ENCODE peak calls at places on chromosomes 5 and 9, in ten cellular contexts. N is sigmoid colon; F is esophagus squamous epithelium; I is astrocyte; Q is pancreas; M is psoas muscle; R is CD8-positive, alpha-beta T cell; V is mucosa of descending colon; S is kidney epithelial cell; U is fibroblast of lung. E is an unnamed sample. For H3K36me3, the result is how much of the 10 kb centered on the place peaks cover.

GRCh38 chr9:95157491-95158151 is 159.9 kb downstream of the FANCC start:
- DNase-seq in V (peak), Q (no peak), U (peak), S (no peak), N (peak), F (no peak), M (no peak), I (peak), R (no peak), E (peak)

GRCh38 chr5:88474574-88474973 is 205.9 kb upstream of the TMEM161B start:
- DNase-seq in S (no peak), U (no peak), V (no peak), N (no peak), I (no peak), M (no peak), F (no peak), Q (no peak), R (no peak), E (no peak)

GRCh38 chr5:57186194-57186593 is 12.3 kb downstream of the GPBP1 start:
- DNase-seq in I (no peak), F (no peak), V (no peak), N (no peak), R (no peak), U (no peak), M (no peak), S (no peak), Q (no peak), E (no peak)

GRCh38 chr5:1761453-1761755 is 38.2 kb downstream of the MRPL36 start:
- DNase-seq in F (no peak), U (no peak), R (no peak), M (no peak), S (no peak), N (peak), I (no peak), V (no peak), Q (no peak), E (no peak)

GRCh38 chr9:77714077-77714549 is 66.0 kb upstream of the GNA14 start:
- DNase-seq in I (peak), U (peak), N (no peak), Q (no peak), V (no peak), F (no peak), R (no peak), S (no peak), M (no peak), E (no peak)

GRCh38 chr9:136773386-136774044 is 9.2 kb upstream of the LCN15 start:
- DNase-seq in N (no peak), M (no peak), I (no peak), R (no peak), F (no peak), Q (no peak), U (no peak), S (no peak), V (no peak), E (no peak)

GRCh38 chr5:158320178-158320674 is 461.3 kb upstream of the CLINT1 start:
- DNase-seq in I (no peak), F (no peak), S (no peak), M (no peak), U (no peak), V (no peak), Q (no peak), N (no peak), R (no peak), E (no peak)

GRCh38 chr5:53874409-53874808 is 314.0 kb downstream of the NDUFS4 start:
- DNase-seq in I (no peak), N (no peak), U (peak), F (no peak), R (no peak), V (no peak), Q (no peak), M (no peak), S (no peak), E (no peak)

GRCh38 chr5:15522141-15522540 is 22.2 kb downstream of the FBXL7 start:
- DNase-seq in M (no peak), Q (no peak), F (no peak), V (no peak), R (no peak), U (no peak), I (no peak), N (no peak), S (no peak), E (no peak)

GRCh38 chr5:15521349-15521937 is 21.5 kb downstream of the FBXL7 start:
- DNase-seq in F (no peak), S (no peak), V (no peak), I (no peak), N (no peak), R (no peak), M (no peak), U (peak), Q (no peak), E (no peak)

GRCh38 chr5:15524712-15525111 is 24.7 kb downstream of the FBXL7 start:
- DNase-seq in Q (no peak), I (no peak), V (no peak), R (no peak), U (no peak), N (no peak), F (no peak), M (no peak), S (no peak), E (no peak)

GRCh38 chr5:15518786-15519185 is 18.8 kb downstream of the FBXL7 start:
- DNase-seq in S (no peak), U (peak), R (no peak), V (no peak), I (no peak), Q (no peak), M (no peak), F (no peak), N (no peak), E (no peak)

GRCh38 chr5:15520856-15521255 is 20.9 kb downstream of the FBXL7 start:
- DNase-seq in M (no peak), S (no peak), N (no peak), I (no peak), R (no peak), V (no peak), F (no peak), Q (no peak), U (no peak), E (no peak)
- H3K4me3 ChIP-seq in M (no peak), S (no peak), N (no peak), I (no peak), R (no peak), V (no peak), F (no peak), Q (no peak), U (no peak), E (no peak)

GRCh38 chr5:147415663-147416062 is 94.2 kb downstream of the DPYSL3 start:
- DNase-seq in U (peak), F (no peak), I (peak), V (no peak), Q (no peak), S (no peak), R (no peak), N (no peak), M (no peak), E (no peak)

GRCh38 chr5:147413266-147413665 is 96.6 kb downstream of the DPYSL3 start:
- DNase-seq in M (no peak), Q (no peak), F (no peak), U (peak), N (no peak), I (peak), V (no peak), R (no peak), S (no peak), E (no peak)

GRCh38 chr5:147417133-147417813 is 92.6 kb downstream of the DPYSL3 start:
- DNase-seq in V (peak), N (peak), U (peak), Q (peak), R (no peak), F (no peak), I (peak), M (peak), S (no peak), E (no peak)

DNA sequence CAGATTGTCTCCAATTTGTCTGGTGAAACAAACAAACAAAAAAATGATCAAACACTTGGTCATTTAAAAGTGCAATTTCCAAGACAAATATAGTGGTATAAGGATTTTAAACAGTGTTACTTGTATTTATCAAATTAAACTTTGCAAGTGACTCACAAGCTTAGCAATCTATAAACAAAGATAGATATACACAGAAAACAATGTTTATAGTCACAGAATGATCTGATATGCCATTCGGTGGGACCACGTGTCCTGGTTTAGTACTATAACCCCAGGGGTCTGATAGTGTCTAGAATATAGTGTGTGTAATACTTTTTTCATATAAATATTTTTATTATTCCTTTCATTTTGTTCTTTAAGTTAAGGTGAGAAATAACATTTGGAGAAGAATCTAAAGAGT is 91.3 kb downstream of the DPYSL3 start:
- DNase-seq in N (no peak), R (no peak), M (no peak), U (no peak), F (no peak), V (no peak), S (no peak), Q (no peak), I (no peak), E (no peak)
- H3K36me3 ChIP-seq in N (under half), R (under half), M (under half), U (under half), F (under half), V (under half), S (under half), Q (under half), I (under half), E (under half)

GRCh38 chr5:110590187-110590586 is 136.3 kb downstream of the TMEM232 start:
- DNase-seq in F (no peak), I (peak), U (peak), M (no peak), S (no peak), V (no peak), N (no peak), Q (no peak), R (no peak), E (no peak)
- TF ChIP-seq CTCF in F (peak), I (peak), U (peak), M (peak), S (peak), V (no peak), N (no peak), Q (peak), R (peak), E (peak)

GRCh38 chr9:75891277-75892167 is 1.0 kb downstream of the PCSK5 start:
- DNase-seq in S (no peak), Q (peak), V (peak), U (peak), I (peak), R (peak), M (peak), F (no peak), N (peak), E (no peak)
- H3K4me3 ChIP-seq in S (peak), Q (peak), V (peak), U (peak), I (peak), R (peak), M (peak), F (peak), N (peak), E (peak)